ENCODE peak calls at places on chromosomes 5 and 9, in five cellular contexts. Q is testis, O is endothelial cell of umbilical vein, H is suprapubic skin, V is stomach. A is an unnamed sample.

GRCh38 chr5:59182722-59183121 is 599.8 kb downstream of the RAB3C start:
- DNase-seq in Q (no peak), O (no peak), H (no peak), V (no peak), A (no peak)

GRCh38 chr5:157845894-157846598 is 12.9 kb downstream of the CLINT1 start:
- DNase-seq in Q (no peak), O (no peak), H (no peak), V (no peak), A (no peak)

GRCh38 chr9:112327718-112328450 is 5.5 kb downstream of the PTBP3 start:
- DNase-seq in Q (no peak), O (peak; percentile 46), H (no peak), V (no peak), A (no peak)

GRCh38 chr9:35690447-35691324 is 961 bp upstream of the TPM2 start:
- DNase-seq in Q (peak; percentile 80), O (peak; percentile 72), H (peak; percentile 87), V (peak; percentile 70), A (peak; percentile 89)

GRCh38 chr5:54254482-54255198 is 55.7 kb downstream of the ARL15 start:
- DNase-seq in Q (no peak), O (peak; percentile 44), H (no peak), V (no peak), A (no peak)

GRCh38 chr5:168693297-168693696 is 114.1 kb upstream of the PANK3 start:
- DNase-seq in Q (no peak), O (no peak), H (no peak), V (no peak), A (no peak)

GRCh38 chr9:68552700-68553099 is 12.0 kb upstream of the TMEM252 start:
- DNase-seq in Q (no peak), O (no peak), H (no peak), V (no peak), A (no peak)

GRCh38 chr9:128558431-128559310 is 6.3 kb downstream of the SPTAN1 start:
- DNase-seq in Q (peak; percentile 88), O (peak; percentile 97), H (peak; percentile 86), V (peak; percentile 87), A (peak; percentile 89)

GRCh38 chr9:134922932-134923240 is 5.2 kb upstream of the FCN1 start:
- DNase-seq in Q (no peak), O (no peak), H (no peak), V (no peak), A (peak; percentile 17)

GRCh38 chr9:131635285-131635684 is 90.0 kb downstream of the PRRT1B start:
- DNase-seq in Q (peak; percentile 70), O (peak; percentile 99), H (peak; percentile 93), V (peak; percentile 81), A (peak; percentile 90)

GRCh38 chr5:144156767-144157171 is 13.7 kb downstream of the YIPF5 start:
- DNase-seq in Q (no peak), O (peak; percentile 42), H (no peak), V (no peak), A (no peak)

GRCh38 chr5:132526290-132526973 is 16.9 kb downstream of the IL5 start:
- DNase-seq in Q (peak; percentile 42), O (peak; percentile 75), H (no peak), V (peak; percentile 53), A (no peak)

GRCh38 chr5:155343468-155343867 is 329.9 kb downstream of the KIF4B start:
- DNase-seq in Q (no peak), O (no peak), H (no peak), V (no peak), A (no peak)

GRCh38 chr5:104084896-104085295 is 522.3 kb upstream of the NUDT12 start:
- DNase-seq in Q (no peak), O (no peak), H (no peak), V (no peak), A (no peak)

GRCh38 chr9:116286287-116286686 is 132.7 kb downstream of the PAPPA start:
- DNase-seq in Q (no peak), O (no peak), H (no peak), V (no peak), A (no peak)

GRCh38 chr5:65203746-65204145 is 278.0 kb downstream of the ADAMTS6 start:
- DNase-seq in Q (no peak), O (peak; percentile 24), H (no peak), V (no peak), A (no peak)

GRCh38 chr5:25544652-25545249 is 900.0 kb upstream of the CDH10 start:
- DNase-seq in Q (peak; percentile 57), O (no peak), H (no peak), V (peak; percentile 25), A (no peak)

GRCh38 chr5:136155078-136155477 is 22.4 kb downstream of the SMAD5 start:
- DNase-seq in Q (no peak), O (no peak), H (no peak), V (no peak), A (no peak)

GRCh38 chr5:136159457-136159856 is 26.8 kb downstream of the SMAD5 start:
- DNase-seq in Q (no peak), O (no peak), H (no peak), V (no peak), A (no peak)

GRCh38 chr5:136153581-136154236 is 21.1 kb downstream of the SMAD5 start:
- DNase-seq in Q (no peak), O (no peak), H (no peak), V (no peak), A (no peak)

GRCh38 chr5:136157514-136157913 is 24.9 kb downstream of the SMAD5 start:
- DNase-seq in Q (no peak), O (no peak), H (no peak), V (no peak), A (no peak)

GRCh38 chr5:136155769-136156168 is 23.1 kb downstream of the SMAD5 start:
- DNase-seq in Q (no peak), O (no peak), H (no peak), V (no peak), A (no peak)
- H3K4me1 ChIP-seq in Q (no peaks in the 10 kb centered on the region), O (no peaks in the 10 kb centered on the region), H (peaks cover 12% of the 10 kb centered on the region), V (no peaks in the 10 kb centered on the region), A (peaks cover 6% of the 10 kb centered on the region)

GRCh38 chr5:151078490-151079262 is 2.2 kb downstream of the TNIP1 start:
- DNase-seq in Q (no peak), O (no peak), H (no peak), V (no peak), A (peak; percentile 37)
- TF ChIP-seq POLR2A in Q (no peak), O (no peak), H (no peak), V (no peak), A (no peak)

DNA sequence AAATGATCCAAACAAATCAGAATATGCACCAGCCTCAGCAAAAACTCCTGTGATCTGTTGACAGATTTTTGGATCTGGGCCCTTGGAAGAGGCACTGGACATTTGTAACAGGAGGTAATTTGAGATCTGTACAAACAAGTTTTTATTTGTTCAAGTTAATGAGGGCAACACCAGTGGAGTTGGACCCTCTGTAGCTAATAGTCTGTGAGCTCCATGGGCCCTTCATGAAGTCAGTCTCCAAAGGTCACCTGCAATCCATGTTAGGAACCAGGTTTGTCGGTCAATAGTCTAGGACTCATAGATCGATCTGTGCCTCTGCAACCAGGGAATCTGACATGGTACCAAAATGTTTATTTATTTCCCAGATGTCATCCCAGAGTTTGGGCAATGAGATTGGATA is 40.9 kb downstream of the PAM start:
- DNase-seq in Q (no peak), O (no peak), H (no peak), V (no peak), A (no peak)
- H3K4me1 ChIP-seq in Q (no peaks in the 10 kb centered on the region), O (no peaks in the 10 kb centered on the region), H (peaks cover 12% of the 10 kb centered on the region), V (peaks cover 6% of the 10 kb centered on the region), A (peaks cover 66% of the 10 kb centered on the region)

GRCh38 chr9:22446950-22447606 is 454 bp downstream of the DMRTA1 start:
- DNase-seq in Q (peak; percentile 70), O (peak; percentile 72), H (no peak), V (peak; percentile 69), A (peak; percentile 71)

GRCh38 chr9:22452415-22453010 is 5.9 kb downstream of the DMRTA1 start:
- DNase-seq in Q (peak; percentile 74), O (peak; percentile 63), H (no peak), V (peak; percentile 63), A (no peak)

GRCh38 chr9:22446589-22446949 is at the start of gene DMRTA1:
- DNase-seq in Q (peak; percentile 80), O (peak; percentile 80), H (peak; percentile 84), V (peak; percentile 87), A (peak; percentile 88)

DNA sequence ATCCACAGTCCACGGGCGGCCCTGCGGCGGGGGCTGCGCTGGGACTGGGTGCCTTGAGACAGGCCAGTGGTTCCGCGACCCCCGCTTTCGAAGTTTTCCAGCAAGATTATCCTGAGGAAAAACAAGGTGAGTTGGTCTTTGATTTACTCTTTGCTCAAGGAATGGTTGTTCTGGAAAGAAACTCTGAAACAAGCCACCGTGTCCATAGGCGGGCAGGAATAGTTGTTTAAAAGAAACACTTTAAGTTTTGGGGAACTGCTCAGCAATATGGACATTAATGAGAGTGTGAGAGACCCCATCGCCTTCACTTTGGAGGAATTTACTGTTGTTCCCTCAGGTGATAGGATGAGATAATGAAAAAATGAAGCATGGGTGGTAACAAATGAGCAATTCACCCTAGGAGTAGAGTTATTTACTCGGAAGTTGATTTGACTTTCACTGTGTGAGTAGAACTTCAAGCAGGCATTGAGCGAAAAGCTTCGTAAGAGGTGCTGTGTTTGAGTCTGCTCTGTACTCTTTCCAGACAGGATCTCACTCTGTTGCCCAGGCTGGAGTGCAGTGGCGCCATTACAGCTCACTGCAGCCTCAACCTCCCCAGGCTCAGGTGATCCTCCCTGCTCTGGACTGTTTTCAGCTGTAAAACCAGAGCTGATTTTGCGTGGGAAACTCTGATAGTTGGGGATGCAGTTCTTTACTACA is 1.1 kb downstream of the DMRTA1 start:
- DNase-seq in Q (no peak), O (peak; percentile 27), H (no peak), V (peak; percentile 30), A (no peak)
- TF ChIP-seq POLR2A in Q (no peak), O (no peak), H (no peak), V (no peak), A (no peak)

GRCh38 chr5:88740604-88741003 is 142.4 kb downstream of the MEF2C start:
- DNase-seq in Q (no peak), O (no peak), H (no peak), V (no peak), A (no peak)

GRCh38 chr5:88743231-88743879 is 139.6 kb downstream of the MEF2C start:
- DNase-seq in Q (no peak), O (peak; percentile 50), H (no peak), V (no peak), A (no peak)

GRCh38 chr5:88746438-88746882 is 136.5 kb downstream of the MEF2C start:
- DNase-seq in Q (no peak), O (no peak), H (no peak), V (no peak), A (no peak)

GRCh38 chr5:88745093-88745696 is 137.8 kb downstream of the MEF2C start:
- DNase-seq in Q (no peak), O (no peak), H (no peak), V (no peak), A (no peak)

DNA sequence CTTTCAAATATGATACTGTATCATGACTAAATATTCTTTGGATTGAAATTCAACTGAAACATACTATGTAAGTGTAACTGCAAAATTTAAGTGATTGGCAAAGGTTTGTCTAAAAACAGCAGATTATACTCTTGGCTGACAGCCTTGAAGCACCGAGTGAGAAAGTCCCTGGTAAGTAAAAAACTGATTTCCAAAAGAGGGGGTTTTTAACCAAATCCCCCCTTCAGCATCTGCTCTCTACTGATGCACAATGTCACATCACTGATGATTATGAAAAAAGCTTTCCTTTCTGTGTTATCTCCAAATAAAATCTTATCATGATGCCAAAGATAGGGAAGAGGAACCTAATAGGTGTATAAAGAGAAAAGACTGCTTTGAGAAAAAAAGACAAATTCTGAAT is 141.0 kb downstream of the MEF2C start:
- DNase-seq in Q (no peak), O (no peak), H (no peak), V (no peak), A (no peak)
- H3K4me1 ChIP-seq in Q (peaks cover 4% of the 10 kb centered on the region), O (peaks cover 10% of the 10 kb centered on the region), H (no peaks in the 10 kb centered on the region), V (no peaks in the 10 kb centered on the region), A (peaks cover 13% of the 10 kb centered on the region)

GRCh38 chr5:149432377-149432776 is 53.3 kb upstream of the IL17B start:
- DNase-seq in Q (no peak), O (no peak), H (no peak), V (no peak), A (no peak)
- TF ChIP-seq POLR2A in Q (no peak), O (no peak), H (no peak), V (no peak), A (no peak)

A was measured in heart left ventricle.